ENCODE peak calls at places on chromosomes 4 and X, in seven cellular contexts. E, D, P, I, K, B and H are unnamed samples.

GRCh38 chr4:2412534-2412884 is 5.9 kb downstream of the ZFYVE28 start:
- DNase-seq in P (no peak), I (no peak), B (peak; percentile 67), K (peak; percentile 83), D (no peak), E (no peak), H (peak; percentile 96)

GRCh38 chrX:56745019-56745418 is 16.0 kb downstream of the NBDY start:
- DNase-seq in P (no peak), D (no peak), K (no peak), I (peak; percentile 76), E (no peak), B (no peak), H (no peak)

GRCh38 chr4:143587703-143588102 is 74.2 kb downstream of the SMARCA5 start:
- DNase-seq in P (no peak), D (no peak), E (peak; percentile 48), K (no peak), B (no peak), I (peak; percentile 11), H (no peak)

GRCh38 chrX:72395252-72395651 is 89.5 kb upstream of the CITED1 start:
- DNase-seq in D (no peak), K (no peak), P (no peak), I (no peak), E (no peak), B (no peak), H (no peak)

GRCh38 chrX:108309144-108309543 is 129.1 kb downstream of the COL4A6 start:
- DNase-seq in B (peak; percentile 39), D (no peak), I (no peak), E (no peak), P (no peak), K (no peak), H (no peak)

GRCh38 chr4:125321709-125322362 is 7.1 kb downstream of the FAT4 start:
- DNase-seq in P (no peak), E (no peak), B (no peak), D (no peak), K (no peak), I (peak; percentile 19), H (no peak)

GRCh38 chr4:62256469-62256868 is 1056.3 kb downstream of the ADGRL3 start:
- DNase-seq in K (no peak), B (no peak), I (no peak), D (no peak), P (no peak), E (no peak), H (no peak)

GRCh38 chrX:15269618-15270521 is at the start of gene ASB9:
- DNase-seq in B (peak; percentile 74), I (peak; percentile 97), E (no peak), P (no peak), K (peak; percentile 47), D (peak; percentile 62), H (peak; percentile 40)

GRCh38 chrX:15864629-15865028 is 10.0 kb upstream of the AP1S2 start:
- DNase-seq in D (no peak), K (no peak), I (peak; percentile 89), E (no peak), P (no peak), B (no peak), H (no peak)

GRCh38 chr4:182862921-182863320 is 54.3 kb downstream of the DCTD start:
- DNase-seq in D (peak; percentile 77), K (peak; percentile 53), B (no peak), P (no peak), E (no peak), I (peak; percentile 12), H (peak; percentile 40)

GRCh38 chr4:100189820-100190642 is at the start of gene DDIT4L:
- DNase-seq in B (peak; percentile 59), K (peak; percentile 29), E (no peak), P (peak; percentile 73), I (peak; percentile 6), D (peak; percentile 46), H (peak; percentile 15)

GRCh38 chr4:52982246-52982950 is 120.3 kb downstream of the RASL11B start:
- DNase-seq in E (no peak), P (no peak), B (peak; percentile 63), I (peak; percentile 36), D (no peak), K (no peak), H (peak; percentile 52)

GRCh38 chrX:150361070-150361776 is 1.9 kb upstream of the MAMLD1 start:
- DNase-seq in D (no peak), B (peak; percentile 40), I (peak; percentile 28), E (peak; percentile 17), K (peak; percentile 22), P (no peak), H (no peak)

GRCh38 chr4:132619968-132620367 is 529.1 kb upstream of the PCDH10 start:
- DNase-seq in K (no peak), I (no peak), B (no peak), P (no peak), E (no peak), D (no peak), H (no peak)

GRCh38 chrX:45743081-45743533 is 542.4 kb upstream of the DIPK2B start:
- DNase-seq in K (no peak), E (peak; percentile 6), P (no peak), I (peak; percentile 78), D (no peak), B (no peak), H (no peak)

GRCh38 chr4:25030283-25031076 is at the start of gene LGI2:
- DNase-seq in P (peak; percentile 74), B (peak; percentile 73), E (peak; percentile 72), D (no peak), K (peak; percentile 13), I (no peak), H (no peak)

GRCh38 chr4:7202391-7202790 is 10.1 kb downstream of the SORCS2 start:
- DNase-seq in I (no peak), K (no peak), P (peak; percentile 2), D (no peak), E (no peak), B (no peak), H (no peak)

GRCh38 chr4:167779280-167779679 is 313.1 kb upstream of the ANXA10 start:
- DNase-seq in I (no peak), B (no peak), P (no peak), D (no peak), K (no peak), E (no peak), H (no peak)

GRCh38 chr4:12446237-12446636 is 1017.5 kb upstream of the HS3ST1 start:
- DNase-seq in I (no peak), D (no peak), E (no peak), K (no peak), P (no peak), B (no peak), H (no peak)

GRCh38 chr4:38618510-38618909 is 45.5 kb upstream of the KLF3 start:
- DNase-seq in B (no peak), K (no peak), D (no peak), I (no peak), P (no peak), E (no peak), H (no peak)

GRCh38 chr4:70705856-70706461 is 15.8 kb upstream of the RUFY3 start:
- DNase-seq in I (no peak), B (no peak), P (no peak), E (no peak), D (no peak), K (no peak), H (peak; percentile 31)

GRCh38 chrX:73127700-73128241 is 48.5 kb upstream of the PABPC1L2A start:
- DNase-seq in I (no peak), P (no peak), E (no peak), B (peak; percentile 2), K (no peak), D (no peak), H (no peak)

GRCh38 chrX:22795680-22796079 is 204.1 kb upstream of the DDX53 start:
- DNase-seq in P (no peak), I (peak; percentile 87), K (no peak), D (no peak), B (no peak), E (no peak), H (no peak)

GRCh38 chr4:844752-845232 is 18.9 kb upstream of the CPLX1 start:
- DNase-seq in B (no peak), P (no peak), I (no peak), E (no peak), K (no peak), D (no peak), H (no peak)
- H3K9me3 ChIP-seq in B (peaks cover 5% of the 10 kb centered on the region), P (no peaks in the 10 kb centered on the region), I (no peaks in the 10 kb centered on the region), E (peaks cover 5% of the 10 kb centered on the region), K (no peaks in the 10 kb centered on the region), D (peaks cover 6% of the 10 kb centered on the region), H (no peaks in the 10 kb centered on the region)

DNA sequence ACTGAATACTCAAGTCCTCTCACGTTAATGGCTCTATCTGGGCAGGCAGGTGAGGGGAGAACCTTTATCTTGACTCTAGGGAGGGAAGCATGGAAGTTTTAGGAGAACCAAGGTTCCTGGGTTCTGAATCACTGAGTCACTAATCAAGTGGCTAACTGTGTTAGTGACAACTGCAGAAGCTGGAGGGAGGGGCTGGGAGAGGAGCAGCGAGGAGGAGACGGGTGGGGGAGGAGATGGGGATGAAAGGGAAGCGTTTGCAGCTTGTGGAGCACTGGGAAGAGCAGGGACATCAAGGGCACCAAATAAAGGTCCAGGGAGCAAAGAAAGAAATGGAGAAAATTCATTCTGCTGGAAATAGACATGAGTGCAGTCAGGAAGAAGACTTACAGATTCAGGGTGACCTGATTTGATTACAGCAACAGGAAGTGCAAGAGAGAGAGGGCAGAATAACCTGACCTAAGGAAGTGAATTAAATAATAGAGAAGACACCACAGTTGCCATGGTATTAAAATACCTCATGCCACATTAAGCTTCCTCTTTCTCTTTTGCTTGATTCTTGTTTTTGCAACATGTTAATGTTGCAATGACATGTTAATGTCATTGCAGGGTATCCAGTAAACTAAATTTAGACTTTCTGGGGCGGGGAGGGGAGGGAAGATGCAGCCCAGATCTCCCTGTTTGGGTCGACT is 4.5 kb upstream of the SETD7 start:
- DNase-seq in K (no peak), D (no peak), E (peak; percentile 31), P (no peak), I (no peak), B (no peak), H (peak; percentile 42)
- H3K4me3 ChIP-seq in K (no peak overlapping the region), D (no peak overlapping the region), E (no peak overlapping the region), P (no peak overlapping the region), I (no peak overlapping the region), B (no peak overlapping the region), H (no peak overlapping the region)

DNA sequence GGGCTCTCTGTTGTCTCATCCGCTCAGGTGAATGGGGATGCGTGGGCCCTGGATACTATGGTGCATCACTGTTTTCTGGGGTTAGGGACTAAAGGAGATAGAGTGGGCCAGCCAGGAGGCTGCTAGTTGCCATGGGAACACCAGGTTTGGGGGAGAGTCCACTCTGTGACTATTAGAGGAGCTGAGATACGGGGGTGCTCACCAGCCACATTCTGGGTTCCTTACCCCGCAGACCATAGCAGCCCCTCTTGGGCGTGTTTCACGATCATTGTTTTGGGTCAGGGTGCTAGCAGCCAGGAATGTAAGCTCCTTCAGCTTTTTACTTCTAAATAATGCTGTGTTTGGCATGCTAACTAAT is 4.6 kb downstream of the EFNB1 start:
- DNase-seq in P (peak; percentile 51), D (no peak), B (no peak), I (no peak), E (no peak), K (no peak), H (no peak)
- H3K27ac ChIP-seq in P (peak overlapping the region; percentile 88), D (no peak overlapping the region), B (no peak overlapping the region), I (peak overlapping the region; percentile 81), E (no peak overlapping the region), K (peak overlapping the region; percentile 84), H (peak overlapping the region; percentile 84)

GRCh38 chrX:153225438-153226098 is 46.5 kb downstream of the MAGEA1 start:
- DNase-seq in D (peak; percentile 38), I (no peak), E (no peak), P (no peak), B (no peak), K (no peak), H (no peak)
- H3K9me3 ChIP-seq in D (peaks cover 3% of the 10 kb centered on the region), I (peaks cover 3% of the 10 kb centered on the region), E (no peaks in the 10 kb centered on the region), P (no peaks in the 10 kb centered on the region), B (no peaks in the 10 kb centered on the region), K (no peaks in the 10 kb centered on the region), H (no peaks in the 10 kb centered on the region)